ENCODE peak calls at places on chromosomes 4 and X, in four cellular contexts. U is endothelial cell, V is foreskin fibroblast, Q is OCI-LY7. K is an unnamed sample.

GRCh38 chr4:3773552-3774001 is 7.4 kb downstream of the ADRA2C start:
- DNase-seq in U (no peak), V (no peak), Q (no peak), K (no peak)

GRCh38 chrX:9486786-9487185 is 21.9 kb downstream of the TBL1X start:
- DNase-seq in U (no peak), V (no peak), Q (no peak), K (no peak)

GRCh38 chr4:24235609-24236008 is 345.8 kb upstream of the PPARGC1A start:
- DNase-seq in U (no peak), V (peak; percentile 8), Q (no peak), K (no peak)

GRCh38 chrX:74784629-74785028 is 140.6 kb downstream of the NEXMIF start:
- DNase-seq in U (no peak), V (no peak), Q (no peak), K (no peak)

GRCh38 chr4:26978387-26979071 is 117.9 kb downstream of the STIM2 start:
- DNase-seq in U (no peak), V (no peak), Q (no peak), K (no peak)

GRCh38 chrX:41409006-41409405 is 38.1 kb upstream of the NYX start:
- DNase-seq in U (no peak), V (no peak), Q (no peak), K (no peak)

GRCh38 chr4:153249199-153250154 is 45.2 kb downstream of the TRIM2 start:
- DNase-seq in U (peak; percentile 83), V (peak; percentile 91), Q (peak; percentile 90), K (no peak)

GRCh38 chr4:150126201-150126879 is 48.1 kb downstream of the DCLK2 start:
- DNase-seq in U (no peak), V (peak; percentile 71), Q (peak; percentile 1), K (no peak)

GRCh38 chrX:66030505-66031317 is 9.2 kb downstream of the VSIG4 start:
- DNase-seq in U (peak; percentile 3), V (peak; percentile 8), Q (peak; percentile 55), K (no peak)

GRCh38 chrX:78104447-78105176 is 564 bp downstream of the PGK1 start:
- DNase-seq in U (peak; percentile 11), V (peak; percentile 73), Q (peak; percentile 56), K (no peak)

GRCh38 chrX:17161991-17162390 is 213.0 kb upstream of the NHS start:
- DNase-seq in U (no peak), V (no peak), Q (no peak), K (no peak)

GRCh38 chr4:145709843-145710242 is 29.9 kb downstream of the C4orf51 start:
- DNase-seq in U (no peak), V (peak; percentile 91), Q (no peak), K (peak; percentile 86)

GRCh38 chrX:71540801-71541545 is 8.1 kb downstream of the OGT start:
- DNase-seq in U (no peak), V (peak; percentile 4), Q (peak; percentile 68), K (no peak)

GRCh38 chrX:44903107-44903506 is 30.1 kb downstream of the KDM6A start:
- DNase-seq in U (no peak), V (peak; percentile 60), Q (no peak), K (peak; percentile 28)

GRCh38 chr4:20195071-20195885 is 56.4 kb upstream of the SLIT2 start:
- DNase-seq in U (no peak), V (peak; percentile 86), Q (no peak), K (no peak)

GRCh38 chr4:74503580-74503979 is 58.6 kb downstream of the AREG start:
- DNase-seq in U (no peak), V (peak; percentile 66), Q (no peak), K (no peak)

GRCh38 chrX:154308108-154308946 is 12.7 kb downstream of the TKTL1 start:
- DNase-seq in U (peak; percentile 72), V (peak; percentile 51), Q (peak; percentile 61), K (no peak)

GRCh38 chrX:65723706-65724105 is 56.3 kb downstream of the MSN start:
- DNase-seq in U (no peak), V (no peak), Q (no peak), K (no peak)

GRCh38 chrX:20382518-20383291 is 116.0 kb upstream of the RPS6KA3 start:
- DNase-seq in U (no peak), V (no peak), Q (no peak), K (no peak)

GRCh38 chr4:109979932-109980717 is 67.4 kb downstream of the EGF start:
- DNase-seq in U (no peak), V (peak; percentile 68), Q (no peak), K (peak; percentile 26)

GRCh38 chr4:80425701-80426100 is 90.2 kb downstream of the CFAP299 start:
- DNase-seq in U (no peak), V (no peak), Q (no peak), K (no peak)

GRCh38 chr4:109977854-109978501 is 65.3 kb downstream of the EGF start:
- DNase-seq in U (no peak), V (peak; percentile 63), Q (peak; percentile 62), K (no peak)

GRCh38 chr4:128287159-128287870 is at the start of gene PGRMC2:
- DNase-seq in U (no peak), V (no peak), Q (peak; percentile 54), K (no peak)

GRCh38 chrX:95063554-95063953 is 1389.5 kb downstream of the FAM133A start:
- DNase-seq in U (no peak), V (peak; percentile 28), Q (no peak), K (no peak)

GRCh38 chr4:1261107-1261928 is 12.4 kb upstream of the CTBP1 start:
- DNase-seq in U (no peak), V (no peak), Q (no peak), K (no peak)

GRCh38 chr4:4356106-4357041 is 30.5 kb upstream of the NSG1 start:
- DNase-seq in U (no peak), V (no peak), Q (no peak), K (no peak)

GRCh38 chrX:54248309-54248708 is 65.3 kb upstream of the FAM120C start:
- DNase-seq in U (no peak), V (peak; percentile 19), Q (peak; percentile 38), K (no peak)

GRCh38 chrX:53190363-53190960 is 34.5 kb downstream of the KDM5C start:
- DNase-seq in U (peak; percentile 9), V (no peak), Q (peak; percentile 12), K (no peak)
- TF ChIP-seq CTCF in U (no peak), V (no peak), Q (peak; percentile 65), K (no peak)

GRCh38 chr4:13109536-13109935 is 374.6 kb downstream of the RAB28 start:
- DNase-seq in U (no peak), V (no peak), Q (no peak), K (no peak)
- TF ChIP-seq CTCF in U (no peak), V (no peak), Q (no peak), K (no peak)

DNA sequence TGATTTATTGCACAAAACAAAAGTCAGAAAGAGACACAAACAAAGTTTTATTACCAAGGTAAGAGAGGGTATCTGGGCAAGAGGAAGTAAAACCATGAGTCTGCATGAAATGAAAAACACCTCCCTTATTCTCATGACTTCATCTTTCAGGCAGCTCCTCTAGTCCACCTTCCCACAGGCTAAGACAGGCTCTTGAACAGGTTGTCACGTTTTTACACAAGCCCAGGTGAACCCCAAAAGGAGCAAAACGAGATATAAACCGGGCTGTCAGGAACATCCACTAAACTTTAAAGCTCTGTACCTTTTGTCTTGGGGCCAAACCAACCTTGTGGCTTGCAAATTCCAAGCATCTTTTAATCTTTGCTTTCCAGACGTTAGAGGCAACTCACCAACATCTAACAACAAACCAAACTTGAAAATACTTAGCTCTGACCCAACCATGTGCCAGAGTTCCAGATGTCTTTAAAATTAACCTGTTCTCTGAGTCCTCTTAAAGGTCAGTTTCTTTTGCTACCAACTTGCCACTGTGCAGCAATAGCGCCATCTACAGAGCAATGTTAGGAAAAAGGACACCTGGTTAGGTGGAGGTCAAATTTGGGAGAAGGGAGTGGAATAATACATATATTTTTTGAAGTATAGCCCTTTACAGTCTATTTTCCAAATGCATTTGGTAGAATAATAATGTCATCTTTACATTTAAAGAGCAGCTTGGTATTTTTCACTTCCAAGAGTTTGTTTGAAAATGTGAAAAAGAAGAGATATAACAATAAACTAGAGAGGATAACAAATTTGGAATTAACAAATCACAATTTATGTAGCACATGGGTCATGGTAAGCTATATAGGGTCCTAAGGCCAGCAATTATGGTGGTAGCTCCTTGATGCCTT is 73.1 kb downstream of the QRFPR start:
- DNase-seq in U (peak; percentile 39), V (peak; percentile 74), Q (peak; percentile 28), K (peak; percentile 2)
- TF ChIP-seq CTCF in U (peak; percentile 69), V (peak; percentile 82), Q (peak; percentile 82), K (peak; percentile 62)

GRCh38 chr4:68520985-68521384 is 55.1 kb downstream of the UGT2B17 start:
- DNase-seq in U (no peak), V (no peak), Q (no peak), K (no peak)

DNA sequence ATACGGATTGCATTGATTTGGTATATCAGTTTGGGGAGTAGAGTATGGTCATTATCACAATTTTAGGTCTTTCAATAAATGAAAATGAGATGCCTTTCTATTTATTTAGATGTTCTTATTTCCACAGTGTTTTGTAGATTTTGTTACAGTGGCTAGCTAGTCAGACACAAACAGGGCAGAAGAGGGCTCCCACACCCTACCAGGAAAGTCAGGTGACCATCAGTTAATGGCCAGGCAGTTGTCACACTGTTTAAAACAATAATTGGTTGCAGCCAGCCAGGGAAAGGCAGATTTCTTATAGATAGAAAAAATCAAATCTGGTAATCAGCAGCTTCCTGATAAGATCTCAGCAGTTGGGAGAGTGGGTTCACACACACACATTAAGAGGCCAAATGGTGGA is 57.2 kb downstream of the UGT2B17 start:
- DNase-seq in U (no peak), V (no peak), Q (no peak), K (no peak)
- TF ChIP-seq CTCF in U (no peak), V (no peak), Q (no peak), K (no peak)

DNA sequence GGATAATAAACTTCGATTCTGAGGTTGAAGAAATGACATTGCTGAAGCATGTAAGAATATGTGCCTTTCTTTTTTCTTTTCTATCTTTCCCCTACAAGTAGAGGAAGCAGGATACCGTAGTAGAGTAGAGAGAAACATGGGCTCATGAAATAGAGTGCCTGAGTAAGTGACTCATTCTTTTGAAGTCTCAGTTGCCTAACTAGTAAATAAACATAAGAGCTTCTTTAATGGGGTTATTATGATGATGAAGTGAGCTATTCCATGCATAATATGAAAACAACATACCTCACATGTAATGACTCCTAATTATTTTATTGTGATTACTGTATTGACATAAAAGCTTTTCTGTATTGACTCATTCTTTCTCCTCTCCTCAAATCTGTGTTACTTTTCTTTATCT is 1538.2 kb downstream of the TECRL start:
- DNase-seq in U (no peak), V (no peak), Q (no peak), K (no peak)
- TF ChIP-seq CTCF in U (no peak), V (no peak), Q (no peak), K (no peak)

DNA sequence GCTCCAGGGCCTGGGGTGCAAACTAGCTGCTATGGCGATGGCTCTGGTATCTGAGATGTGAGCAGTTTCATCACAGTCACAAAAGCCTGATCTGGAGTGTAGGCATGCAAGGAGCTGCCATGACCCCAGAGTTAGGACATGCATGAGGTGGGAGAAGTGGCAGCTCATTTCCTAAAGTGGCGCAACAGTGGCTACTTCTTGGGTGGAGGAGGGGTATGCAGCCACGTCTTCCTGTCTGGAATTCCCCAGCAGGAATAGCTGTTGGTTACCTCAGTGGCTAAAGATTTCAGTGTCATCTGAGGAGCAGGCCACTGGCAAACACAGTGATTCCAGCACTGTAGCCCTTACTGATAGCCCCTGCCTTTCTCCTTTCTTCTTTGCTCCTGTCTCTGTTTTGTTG is 1382.5 kb downstream of the C4orf33 start:
- DNase-seq in U (no peak), V (peak; percentile 55), Q (no peak), K (peak; percentile 36)
- TF ChIP-seq CTCF in U (no peak), V (no peak), Q (no peak), K (no peak)

K was measured in AG04449.